ENCODE peak calls at places on chromosomes 1 and 21, in eight cellular contexts. A, U, Q, R, Y, M, T and H are unnamed samples.

GRCh38 chr1:206772228-206773002 is at the start of gene IL10:
- DNase-seq in A (no peak), U (no peak), Q (peak; percentile 43), R (no peak), Y (no peak), M (no peak), T (peak; percentile 58), H (no peak)

GRCh38 chr1:152880907-152881306 is 2.8 kb downstream of the SMCP start:
- DNase-seq in A (no peak), U (no peak), Q (no peak), R (no peak), Y (no peak), M (no peak), T (no peak), H (no peak)

GRCh38 chr21:31875424-31876097 is 2.7 kb downstream of the HUNK start:
- DNase-seq in A (no peak), U (no peak), Q (no peak), R (no peak), Y (no peak), M (no peak), T (no peak), H (no peak)

GRCh38 chr21:38254970-38255369 is 1.8 kb upstream of the KCNJ15 start:
- DNase-seq in A (no peak), U (no peak), Q (no peak), R (no peak), Y (no peak), M (no peak), T (no peak), H (no peak)

GRCh38 chr1:87171199-87171598 is 157.5 kb upstream of the LMO4 start:
- DNase-seq in A (no peak), U (no peak), Q (no peak), R (no peak), Y (no peak), M (no peak), T (no peak), H (no peak)

GRCh38 chr1:183533617-183534174 is 56.6 kb downstream of the NCF2 start:
- DNase-seq in A (no peak), U (no peak), Q (no peak), R (no peak), Y (no peak), M (no peak), T (no peak), H (no peak)

GRCh38 chr1:154608522-154609294 is 722 bp upstream of the ADAR start:
- DNase-seq in A (peak; percentile 38), U (no peak), Q (peak; percentile 25), R (peak; percentile 26), Y (peak; percentile 84), M (peak; percentile 50), T (peak; percentile 32), H (peak; percentile 36)

GRCh38 chr1:183515002-183515689 is 42.8 kb downstream of the SMG7 start:
- DNase-seq in A (no peak), U (peak; percentile 53), Q (no peak), R (no peak), Y (peak; percentile 85), M (peak; percentile 90), T (no peak), H (peak; percentile 3)

GRCh38 chr1:164771568-164772350 is 212.8 kb downstream of the PBX1 start:
- DNase-seq in A (no peak), U (no peak), Q (no peak), R (no peak), Y (no peak), M (peak; percentile 81), T (no peak), H (peak; percentile 78)

GRCh38 chr1:22503721-22504410 is 52.2 kb downstream of the ZBTB40 start:
- DNase-seq in A (no peak), U (peak; percentile 27), Q (no peak), R (no peak), Y (no peak), M (no peak), T (no peak), H (no peak)

GRCh38 chr1:100006688-100007087 is 36.9 kb downstream of the SLC35A3 start:
- DNase-seq in A (no peak), U (no peak), Q (no peak), R (no peak), Y (peak; percentile 5), M (no peak), T (no peak), H (no peak)

GRCh38 chr1:21149430-21149861 is 27.3 kb downstream of the EIF4G3 start:
- DNase-seq in A (peak; percentile 45), U (no peak), Q (no peak), R (no peak), Y (peak; percentile 74), M (peak; percentile 31), T (no peak), H (peak; percentile 24)

GRCh38 chr1:39952359-39953110 is 2.4 kb upstream of the MFSD2A start:
- DNase-seq in A (no peak), U (no peak), Q (no peak), R (no peak), Y (no peak), M (no peak), T (no peak), H (peak; percentile 64)

GRCh38 chr1:67771152-67771551 is 62.1 kb downstream of the GNG12 start:
- DNase-seq in A (no peak), U (no peak), Q (no peak), R (no peak), Y (peak; percentile 79), M (peak; percentile 89), T (no peak), H (peak; percentile 78)

GRCh38 chr1:152035406-152036315 is 1.1 kb downstream of the S100A11 start:
- DNase-seq in A (peak; percentile 18), U (no peak), Q (no peak), R (peak; percentile 35), Y (peak; percentile 85), M (no peak), T (no peak), H (peak; percentile 41)

GRCh38 chr1:168628807-168629206 is 52.4 kb downstream of the XCL1 start:
- DNase-seq in A (no peak), U (no peak), Q (no peak), R (no peak), Y (no peak), M (peak; percentile 75), T (no peak), H (peak; percentile 65)

DNA sequence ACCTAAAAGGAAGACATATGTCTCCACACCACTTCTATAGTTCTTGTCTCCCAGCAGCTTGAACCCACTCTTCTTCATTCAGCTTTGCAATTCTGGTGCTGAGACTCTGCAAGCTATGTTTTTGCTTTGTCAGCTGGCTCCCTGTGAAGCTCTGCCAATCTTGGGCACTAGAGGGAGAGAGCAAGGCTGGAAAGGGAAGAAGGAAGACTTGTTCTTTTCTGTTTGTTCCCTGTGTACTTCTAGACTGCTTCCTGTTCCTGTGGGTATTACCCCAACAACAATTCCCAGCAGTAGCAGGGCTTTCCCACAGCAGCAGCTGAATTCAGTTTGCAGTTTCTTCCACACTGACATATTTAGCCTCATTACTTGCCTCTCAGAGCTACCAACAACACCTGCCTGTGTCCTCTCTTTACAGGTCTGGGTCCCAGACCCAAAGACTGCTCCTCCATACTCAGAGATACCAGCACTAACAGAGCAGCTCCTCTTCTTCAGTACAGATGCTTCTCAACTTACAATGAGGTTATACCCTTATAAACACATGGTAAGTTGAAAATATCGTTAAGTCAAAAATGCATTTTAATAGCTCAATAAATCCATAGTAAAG is 275.2 kb upstream of the NEGR1 start:
- DNase-seq in A (peak; percentile 35), U (no peak), Q (no peak), R (no peak), Y (peak; percentile 11), M (peak; percentile 19), T (no peak), H (peak; percentile 36)
- TF ChIP-seq CTCF in A (no peak), U (peak; percentile 28), Q (no peak), R (no peak), Y (peak; percentile 51), M (peak; percentile 44), T (no peak), H (peak; percentile 21)

GRCh38 chr21:34670962-34671348 is 2.2 kb downstream of the CLIC6 start:
- DNase-seq in A (no peak), U (no peak), Q (no peak), R (no peak), Y (no peak), M (no peak), T (no peak), H (no peak)
- TF ChIP-seq CTCF in A (no peak), U (no peak), Q (no peak), R (no peak), Y (no peak), M (no peak), T (no peak), H (no peak)

GRCh38 chr1:9128520-9129371 is at the start of gene GPR157:
- DNase-seq in A (peak; percentile 64), U (no peak), Q (peak; percentile 80), R (peak; percentile 84), Y (peak; percentile 99), M (peak; percentile 77), T (peak; percentile 80), H (peak; percentile 84)
- TF ChIP-seq CTCF in A (no peak), U (no peak), Q (no peak), R (no peak), Y (no peak), M (no peak), T (peak; percentile 18), H (no peak)

GRCh38 chr1:203041351-203041932 is 15.2 kb downstream of the PPFIA4 start:
- DNase-seq in A (no peak), U (no peak), Q (no peak), R (no peak), Y (peak; percentile 53), M (no peak), T (no peak), H (no peak)

GRCh38 chr1:203038891-203039608 is 12.8 kb downstream of the PPFIA4 start:
- DNase-seq in A (peak; percentile 78), U (peak; percentile 38), Q (peak; percentile 79), R (peak; percentile 66), Y (peak; percentile 95), M (peak; percentile 69), T (peak; percentile 76), H (peak; percentile 83)

GRCh38 chr1:203038217-203038741 is 12.0 kb downstream of the PPFIA4 start:
- DNase-seq in A (no peak), U (peak; percentile 22), Q (no peak), R (no peak), Y (peak; percentile 98), M (peak; percentile 40), T (peak; percentile 53), H (no peak)

GRCh38 chr1:203040518-203041275 is 14.4 kb downstream of the PPFIA4 start:
- DNase-seq in A (no peak), U (no peak), Q (no peak), R (no peak), Y (peak; percentile 42), M (no peak), T (no peak), H (no peak)

DNA sequence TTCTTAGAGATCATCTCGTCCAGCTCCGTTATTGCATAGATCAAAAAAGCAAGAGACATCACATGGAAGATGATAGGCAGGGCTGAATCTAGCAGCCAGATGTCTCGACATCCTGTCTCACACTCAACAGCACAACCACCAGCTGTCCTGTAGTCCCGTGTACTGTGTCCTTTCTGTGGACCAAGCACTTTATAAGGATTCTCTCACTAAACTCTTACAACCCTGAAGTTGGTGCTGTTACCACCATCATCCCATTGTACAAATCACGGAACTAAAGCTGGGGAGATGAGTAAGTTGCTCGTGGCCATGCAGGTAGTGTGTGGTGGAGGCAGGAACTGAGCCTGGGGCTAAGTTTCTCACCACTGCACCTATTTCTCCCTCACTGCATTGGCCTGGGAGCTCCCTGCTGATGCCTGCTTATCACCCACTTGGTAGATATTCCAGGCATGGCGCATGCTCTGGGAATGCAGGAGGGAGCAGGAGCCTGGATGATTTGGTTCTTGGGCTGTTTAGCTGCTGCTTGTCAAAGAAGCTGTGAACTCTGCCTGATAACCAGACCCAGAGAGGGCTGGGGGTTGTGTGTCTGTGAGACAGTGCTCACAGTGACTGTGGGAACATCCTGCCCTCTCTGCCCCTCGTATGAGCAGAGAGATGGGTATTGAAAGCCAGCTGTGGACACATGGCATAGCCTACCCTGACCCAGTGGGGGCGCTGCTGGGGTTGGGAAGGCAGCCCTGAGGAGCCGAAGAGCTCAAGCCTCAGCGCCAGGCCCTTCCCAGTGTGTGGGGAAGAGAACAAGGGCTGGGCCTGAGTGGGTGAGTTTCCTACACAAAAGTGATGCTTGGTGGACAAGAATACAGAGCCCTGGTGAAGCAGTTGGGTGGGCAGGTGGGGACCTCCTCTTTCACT is 13.6 kb downstream of the PPFIA4 start:
- DNase-seq in A (peak; percentile 83), U (no peak), Q (no peak), R (no peak), Y (peak; percentile 19), M (no peak), T (no peak), H (peak; percentile 26)
- TF ChIP-seq CTCF in A (peak; percentile 59), U (peak; percentile 32), Q (no peak), R (no peak), Y (peak; percentile 26), M (peak; percentile 22), T (no peak), H (no peak)